ENCODE peak calls at places on chromosomes 16 and 17, in ten cellular contexts. One of them, this sample, is unnamed. For H3K4me1, the result is how much of the 10 kb centered on the place peaks cover.

GRCh38 chr17:75227729-75228128 is 22.2 kb downstream of the NUP85 start:
- DNase-seq in neuronal stem cell: no peak
- DNase-seq in A549: no peak
- DNase-seq in adipocyte: no peak
- DNase-seq in CD8-positive, alpha-beta T cell: no peak
- DNase-seq in effector memory CD4-positive, alpha-beta T cell: no peak
- DNase-seq in GM23248: no peak
- DNase-seq in neural progenitor cell: no peak
- DNase-seq in mucosa of descending colon: no peak
- DNase-seq in tibial nerve: no peak
- DNase-seq in this sample: no peak

GRCh38 chr17:3594056-3594810 is 15.0 kb downstream of the TRPV1 start:
- DNase-seq in neuronal stem cell: no peak
- DNase-seq in A549: no peak
- DNase-seq in adipocyte: peak
- DNase-seq in CD8-positive, alpha-beta T cell: no peak
- DNase-seq in effector memory CD4-positive, alpha-beta T cell: no peak
- DNase-seq in GM23248: no peak
- DNase-seq in neural progenitor cell: no peak
- DNase-seq in mucosa of descending colon: no peak
- DNase-seq in tibial nerve: peak
- DNase-seq in this sample: no peak

GRCh38 chr17:44990994-44991393 is 22.9 kb upstream of the C1QL1 start:
- DNase-seq in neuronal stem cell: no peak
- DNase-seq in A549: no peak
- DNase-seq in adipocyte: no peak
- DNase-seq in CD8-positive, alpha-beta T cell: no peak
- DNase-seq in effector memory CD4-positive, alpha-beta T cell: no peak
- DNase-seq in GM23248: no peak
- DNase-seq in neural progenitor cell: no peak
- DNase-seq in mucosa of descending colon: no peak
- DNase-seq in tibial nerve: no peak
- DNase-seq in this sample: no peak

GRCh38 chr17:17672453-17673368 is 8.5 kb upstream of the RAI1 start:
- DNase-seq in neuronal stem cell: no peak
- DNase-seq in A549: no peak
- DNase-seq in adipocyte: no peak
- DNase-seq in CD8-positive, alpha-beta T cell: peak
- DNase-seq in effector memory CD4-positive, alpha-beta T cell: no peak
- DNase-seq in GM23248: no peak
- DNase-seq in neural progenitor cell: no peak
- DNase-seq in mucosa of descending colon: no peak
- DNase-seq in tibial nerve: no peak
- DNase-seq in this sample: no peak

GRCh38 chr16:87832759-87833502 is 36.4 kb downstream of the SLC7A5 start:
- DNase-seq in neuronal stem cell: no peak
- DNase-seq in A549: no peak
- DNase-seq in adipocyte: no peak
- DNase-seq in CD8-positive, alpha-beta T cell: peak
- DNase-seq in effector memory CD4-positive, alpha-beta T cell: no peak
- DNase-seq in GM23248: no peak
- DNase-seq in neural progenitor cell: no peak
- DNase-seq in mucosa of descending colon: peak
- DNase-seq in tibial nerve: no peak
- DNase-seq in this sample: peak

GRCh38 chr16:24497405-24497804 is 42.0 kb upstream of the RBBP6 start:
- DNase-seq in neuronal stem cell: no peak
- DNase-seq in A549: no peak
- DNase-seq in adipocyte: peak
- DNase-seq in CD8-positive, alpha-beta T cell: no peak
- DNase-seq in effector memory CD4-positive, alpha-beta T cell: no peak
- DNase-seq in GM23248: peak
- DNase-seq in neural progenitor cell: no peak
- DNase-seq in mucosa of descending colon: no peak
- DNase-seq in tibial nerve: no peak
- DNase-seq in this sample: no peak

GRCh38 chr16:8866118-8866883 is 2.5 kb downstream of the CARHSP1 start:
- DNase-seq in neuronal stem cell: peak
- DNase-seq in A549: no peak
- DNase-seq in adipocyte: peak
- DNase-seq in CD8-positive, alpha-beta T cell: no peak
- DNase-seq in effector memory CD4-positive, alpha-beta T cell: no peak
- DNase-seq in GM23248: peak
- DNase-seq in neural progenitor cell: peak
- DNase-seq in mucosa of descending colon: peak
- DNase-seq in tibial nerve: peak
- DNase-seq in this sample: peak

GRCh38 chr17:29412780-29413565 is 22.8 kb downstream of the TAOK1 start:
- DNase-seq in neuronal stem cell: no peak
- DNase-seq in A549: no peak
- DNase-seq in adipocyte: peak
- DNase-seq in CD8-positive, alpha-beta T cell: no peak
- DNase-seq in effector memory CD4-positive, alpha-beta T cell: no peak
- DNase-seq in GM23248: peak
- DNase-seq in neural progenitor cell: no peak
- DNase-seq in mucosa of descending colon: no peak
- DNase-seq in tibial nerve: no peak
- DNase-seq in this sample: no peak

GRCh38 chr17:77792626-77793025 is 165.9 kb upstream of the TNRC6C start:
- DNase-seq in neuronal stem cell: no peak
- DNase-seq in A549: no peak
- DNase-seq in adipocyte: no peak
- DNase-seq in CD8-positive, alpha-beta T cell: no peak
- DNase-seq in effector memory CD4-positive, alpha-beta T cell: no peak
- DNase-seq in GM23248: no peak
- DNase-seq in neural progenitor cell: no peak
- DNase-seq in mucosa of descending colon: no peak
- DNase-seq in tibial nerve: no peak
- DNase-seq in this sample: no peak

GRCh38 chr17:17913695-17914332 is 58.4 kb downstream of the TOM1L2 start:
- DNase-seq in neuronal stem cell: no peak
- DNase-seq in A549: peak
- DNase-seq in adipocyte: peak
- DNase-seq in CD8-positive, alpha-beta T cell: peak
- DNase-seq in effector memory CD4-positive, alpha-beta T cell: no peak
- DNase-seq in GM23248: peak
- DNase-seq in neural progenitor cell: peak
- DNase-seq in mucosa of descending colon: peak
- DNase-seq in tibial nerve: peak
- DNase-seq in this sample: peak

GRCh38 chr16:11994187-11995119 is 17.9 kb downstream of the SNX29 start:
- DNase-seq in neuronal stem cell: no peak
- DNase-seq in A549: no peak
- DNase-seq in adipocyte: no peak
- DNase-seq in CD8-positive, alpha-beta T cell: no peak
- DNase-seq in effector memory CD4-positive, alpha-beta T cell: no peak
- DNase-seq in GM23248: peak
- DNase-seq in neural progenitor cell: peak
- DNase-seq in mucosa of descending colon: no peak
- DNase-seq in tibial nerve: peak
- DNase-seq in this sample: peak

GRCh38 chr17:8041249-8041928 is 2.5 kb downstream of the ALOX15B start:
- DNase-seq in neuronal stem cell: peak
- DNase-seq in A549: peak
- DNase-seq in adipocyte: peak
- DNase-seq in CD8-positive, alpha-beta T cell: peak
- DNase-seq in effector memory CD4-positive, alpha-beta T cell: no peak
- DNase-seq in GM23248: peak
- DNase-seq in neural progenitor cell: peak
- DNase-seq in mucosa of descending colon: no peak
- DNase-seq in tibial nerve: peak
- DNase-seq in this sample: no peak

GRCh38 chr17:4852504-4853075 is 19.4 kb downstream of the MINK1 start:
- DNase-seq in neuronal stem cell: no peak
- DNase-seq in A549: no peak
- DNase-seq in adipocyte: peak
- DNase-seq in CD8-positive, alpha-beta T cell: no peak
- DNase-seq in effector memory CD4-positive, alpha-beta T cell: peak
- DNase-seq in GM23248: peak
- DNase-seq in neural progenitor cell: no peak
- DNase-seq in mucosa of descending colon: no peak
- DNase-seq in tibial nerve: no peak
- DNase-seq in this sample: no peak

GRCh38 chr17:4176803-4177472 is 33.9 kb downstream of the CYB5D2 start:
- DNase-seq in neuronal stem cell: no peak
- DNase-seq in A549: no peak
- DNase-seq in adipocyte: no peak
- DNase-seq in CD8-positive, alpha-beta T cell: no peak
- DNase-seq in effector memory CD4-positive, alpha-beta T cell: no peak
- DNase-seq in GM23248: no peak
- DNase-seq in neural progenitor cell: no peak
- DNase-seq in mucosa of descending colon: no peak
- DNase-seq in tibial nerve: no peak
- DNase-seq in this sample: no peak

DNA sequence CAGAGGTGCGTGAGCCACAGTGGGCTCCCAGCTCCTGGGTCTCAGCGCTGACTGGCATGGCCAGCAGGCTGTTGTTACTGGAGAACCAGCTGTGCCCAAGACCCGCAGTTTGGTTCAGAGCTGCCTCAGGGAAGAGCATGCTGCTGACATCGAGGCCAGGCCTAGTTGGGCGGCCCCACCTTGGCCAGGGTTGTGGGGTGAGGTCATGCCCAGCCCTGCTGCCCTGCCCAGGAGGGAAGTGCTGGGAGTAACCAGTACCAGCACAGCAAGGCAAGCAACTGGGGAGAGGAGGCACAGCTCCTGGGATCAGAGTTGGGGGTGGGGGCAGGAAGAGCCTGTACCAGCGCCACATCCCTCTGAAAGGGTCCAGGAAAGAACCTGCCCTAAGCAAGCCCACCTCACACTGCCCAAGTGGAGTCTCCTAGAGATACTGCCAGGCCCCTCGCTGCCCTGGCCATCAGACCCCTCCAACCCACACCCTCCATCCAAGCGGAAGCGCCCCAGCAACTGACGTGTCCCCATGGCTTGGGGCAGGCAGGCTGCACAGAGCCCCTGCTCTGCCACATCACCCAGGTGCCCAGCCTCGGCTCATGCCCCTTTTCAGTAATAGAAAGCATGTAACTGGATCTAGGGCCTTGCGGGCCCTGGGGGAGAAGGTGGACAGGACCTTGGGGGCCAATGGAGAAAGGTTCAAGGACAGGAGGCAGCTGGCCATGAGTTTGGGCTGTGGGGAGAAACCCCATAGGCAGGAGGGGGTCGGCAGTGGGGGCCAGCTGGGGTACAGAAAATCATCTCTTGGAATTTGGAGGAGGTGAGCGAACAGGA is 990 bp downstream of the DOK4 start:
- DNase-seq in neuronal stem cell: no peak
- DNase-seq in A549: no peak
- DNase-seq in adipocyte: no peak
- DNase-seq in CD8-positive, alpha-beta T cell: no peak
- DNase-seq in effector memory CD4-positive, alpha-beta T cell: no peak
- DNase-seq in GM23248: peak
- DNase-seq in neural progenitor cell: no peak
- DNase-seq in mucosa of descending colon: peak
- DNase-seq in tibial nerve: no peak
- DNase-seq in this sample: peak
- H3K4me1 ChIP-seq in neuronal stem cell: under half
- H3K4me1 ChIP-seq in A549: half or more
- H3K4me1 ChIP-seq in adipocyte: under half
- H3K4me1 ChIP-seq in CD8-positive, alpha-beta T cell: under half
- H3K4me1 ChIP-seq in effector memory CD4-positive, alpha-beta T cell: under half
- H3K4me1 ChIP-seq in GM23248: under half
- H3K4me1 ChIP-seq in neural progenitor cell: under half
- H3K4me1 ChIP-seq in mucosa of descending colon: under half
- H3K4me1 ChIP-seq in tibial nerve: under half
- H3K4me1 ChIP-seq in this sample: under half

GRCh38 chr16:4927661-4928060 is 9.3 kb downstream of the PPL start:
- DNase-seq in neuronal stem cell: no peak
- DNase-seq in A549: no peak
- DNase-seq in adipocyte: no peak
- DNase-seq in CD8-positive, alpha-beta T cell: no peak
- DNase-seq in effector memory CD4-positive, alpha-beta T cell: no peak
- DNase-seq in GM23248: no peak
- DNase-seq in neural progenitor cell: no peak
- DNase-seq in mucosa of descending colon: no peak
- DNase-seq in tibial nerve: no peak
- DNase-seq in this sample: no peak

GRCh38 chr16:4923853-4924252 is 13.1 kb downstream of the PPL start:
- DNase-seq in neuronal stem cell: no peak
- DNase-seq in A549: no peak
- DNase-seq in adipocyte: no peak
- DNase-seq in CD8-positive, alpha-beta T cell: no peak
- DNase-seq in effector memory CD4-positive, alpha-beta T cell: no peak
- DNase-seq in GM23248: no peak
- DNase-seq in neural progenitor cell: no peak
- DNase-seq in mucosa of descending colon: no peak
- DNase-seq in tibial nerve: no peak
- DNase-seq in this sample: no peak

GRCh38 chr16:4926928-4927327 is 10.0 kb downstream of the PPL start:
- DNase-seq in neuronal stem cell: no peak
- DNase-seq in A549: no peak
- DNase-seq in adipocyte: no peak
- DNase-seq in CD8-positive, alpha-beta T cell: no peak
- DNase-seq in effector memory CD4-positive, alpha-beta T cell: no peak
- DNase-seq in GM23248: no peak
- DNase-seq in neural progenitor cell: no peak
- DNase-seq in mucosa of descending colon: no peak
- DNase-seq in tibial nerve: no peak
- DNase-seq in this sample: no peak

GRCh38 chr16:4924593-4925378 is 12.2 kb downstream of the PPL start:
- DNase-seq in neuronal stem cell: no peak
- DNase-seq in A549: no peak
- DNase-seq in adipocyte: no peak
- DNase-seq in CD8-positive, alpha-beta T cell: no peak
- DNase-seq in effector memory CD4-positive, alpha-beta T cell: no peak
- DNase-seq in GM23248: no peak
- DNase-seq in neural progenitor cell: peak
- DNase-seq in mucosa of descending colon: no peak
- DNase-seq in tibial nerve: no peak
- DNase-seq in this sample: peak

GRCh38 chr16:4925791-4926190 is 11.2 kb downstream of the PPL start:
- DNase-seq in neuronal stem cell: no peak
- DNase-seq in A549: no peak
- DNase-seq in adipocyte: no peak
- DNase-seq in CD8-positive, alpha-beta T cell: no peak
- DNase-seq in effector memory CD4-positive, alpha-beta T cell: no peak
- DNase-seq in GM23248: no peak
- DNase-seq in neural progenitor cell: no peak
- DNase-seq in mucosa of descending colon: no peak
- DNase-seq in tibial nerve: no peak
- DNase-seq in this sample: peak
- H3K4me1 ChIP-seq in neuronal stem cell: under half
- H3K4me1 ChIP-seq in A549: under half
- H3K4me1 ChIP-seq in adipocyte: under half
- H3K4me1 ChIP-seq in CD8-positive, alpha-beta T cell: under half
- H3K4me1 ChIP-seq in effector memory CD4-positive, alpha-beta T cell: under half
- H3K4me1 ChIP-seq in GM23248: under half
- H3K4me1 ChIP-seq in neural progenitor cell: under half
- H3K4me1 ChIP-seq in mucosa of descending colon: under half
- H3K4me1 ChIP-seq in tibial nerve: under half
- H3K4me1 ChIP-seq in this sample: under half

GRCh38 chr16:57472665-57473060 is 10.2 kb downstream of the POLR2C start:
- DNase-seq in neuronal stem cell: no peak
- DNase-seq in A549: no peak
- DNase-seq in adipocyte: no peak
- DNase-seq in CD8-positive, alpha-beta T cell: no peak
- DNase-seq in effector memory CD4-positive, alpha-beta T cell: no peak
- DNase-seq in GM23248: no peak
- DNase-seq in neural progenitor cell: no peak
- DNase-seq in mucosa of descending colon: no peak
- DNase-seq in tibial nerve: no peak
- DNase-seq in this sample: no peak
- H3K4me1 ChIP-seq in neuronal stem cell: under half
- H3K4me1 ChIP-seq in A549: half or more
- H3K4me1 ChIP-seq in adipocyte: under half
- H3K4me1 ChIP-seq in CD8-positive, alpha-beta T cell: under half
- H3K4me1 ChIP-seq in effector memory CD4-positive, alpha-beta T cell: under half
- H3K4me1 ChIP-seq in GM23248: under half
- H3K4me1 ChIP-seq in neural progenitor cell: under half
- H3K4me1 ChIP-seq in mucosa of descending colon: under half
- H3K4me1 ChIP-seq in tibial nerve: under half
- H3K4me1 ChIP-seq in this sample: under half

GRCh38 chr16:56265184-56265583 is 73.9 kb downstream of the GNAO1 start:
- DNase-seq in neuronal stem cell: no peak
- DNase-seq in A549: no peak
- DNase-seq in adipocyte: no peak
- DNase-seq in CD8-positive, alpha-beta T cell: no peak
- DNase-seq in effector memory CD4-positive, alpha-beta T cell: no peak
- DNase-seq in GM23248: no peak
- DNase-seq in neural progenitor cell: no peak
- DNase-seq in mucosa of descending colon: no peak
- DNase-seq in tibial nerve: no peak
- DNase-seq in this sample: no peak
- H3K4me1 ChIP-seq in neuronal stem cell: under half
- H3K4me1 ChIP-seq in A549: under half
- H3K4me1 ChIP-seq in adipocyte: under half
- H3K4me1 ChIP-seq in CD8-positive, alpha-beta T cell: under half
- H3K4me1 ChIP-seq in effector memory CD4-positive, alpha-beta T cell: under half
- H3K4me1 ChIP-seq in GM23248: under half
- H3K4me1 ChIP-seq in neural progenitor cell: under half
- H3K4me1 ChIP-seq in mucosa of descending colon: under half
- H3K4me1 ChIP-seq in tibial nerve: under half
- H3K4me1 ChIP-seq in this sample: under half

This sample was measured in left lung.